ENCODE peak calls at places on chromosome 15, in four cellular contexts. Z, G, J and F are unnamed samples.

GRCh38 chr15:49187537-49188245 is 17.6 kb downstream of the GALK2 start:
- DNase-seq in G (peak; percentile 13), J (no peak), Z (no peak), F (no peak)

GRCh38 chr15:41423979-41424659 is 7.2 kb downstream of the RTF1 start:
- DNase-seq in Z (no peak), J (no peak), G (no peak), F (no peak)

GRCh38 chr15:35690698-35691116 is 144.7 kb upstream of the DPH6 start:
- DNase-seq in J (no peak), G (peak; percentile 97), Z (no peak), F (peak; percentile 61)

GRCh38 chr15:23532019-23532418 is 33.5 kb upstream of the MKRN3 start:
- DNase-seq in J (no peak), G (no peak), Z (no peak), F (no peak)

GRCh38 chr15:52200831-52201365 is 9.7 kb upstream of the GNB5 start:
- DNase-seq in G (no peak), J (no peak), Z (no peak), F (no peak)

GRCh38 chr15:68909601-68910000 is 20.7 kb upstream of the SPESP1 start:
- DNase-seq in J (no peak), G (no peak), Z (no peak), F (no peak)

GRCh38 chr15:101437209-101437608 is 52.3 kb downstream of the PCSK6 start:
- DNase-seq in J (no peak), Z (no peak), G (no peak), F (no peak)

GRCh38 chr15:99707481-99708270 is 25.6 kb downstream of the LYSMD4 start:
- DNase-seq in Z (no peak), J (no peak), G (no peak), F (no peak)

GRCh38 chr15:41828747-41829270 is 917 bp downstream of the JMJD7 start:
- DNase-seq in G (no peak), J (no peak), Z (no peak), F (no peak)

GRCh38 chr15:77656294-77656693 is 23.6 kb upstream of the LINGO1 start:
- DNase-seq in G (no peak), J (no peak), Z (no peak), F (no peak)

GRCh38 chr15:68389936-68390790 is 41.8 kb downstream of the ITGA11 start:
- DNase-seq in G (peak; percentile 89), Z (no peak), J (no peak), F (no peak)

GRCh38 chr15:50773389-50773788 is 7.9 kb upstream of the SPPL2A start:
- DNase-seq in G (no peak), Z (no peak), J (no peak), F (no peak)

GRCh38 chr15:49876401-49877038 is 242.5 kb downstream of the ATP8B4 start:
- DNase-seq in J (no peak), Z (no peak), G (no peak), F (no peak)

GRCh38 chr15:47184003-47184404 is 533.3 kb upstream of the SEMA6D start:
- DNase-seq in G (peak; percentile 12), J (no peak), Z (peak; percentile 53), F (no peak)

GRCh38 chr15:65368300-65368617 is 9.5 kb downstream of the IGDCC3 start:
- DNase-seq in Z (peak; percentile 45), J (no peak), G (no peak), F (no peak)

GRCh38 chr15:52252781-52253180 is 42.8 kb downstream of the MYO5C start:
- DNase-seq in Z (no peak), J (no peak), G (peak; percentile 65), F (no peak)

GRCh38 chr15:45794768-45795486 is 160.1 kb downstream of the SQOR start:
- DNase-seq in Z (no peak), G (no peak), J (no peak), F (no peak)

GRCh38 chr15:85597155-85597815 is 197.4 kb downstream of the KLHL25 start:
- DNase-seq in J (no peak), Z (no peak), G (no peak), F (no peak)

GRCh38 chr15:46676233-46677206 is 1040.8 kb upstream of the SEMA6D start:
- DNase-seq in Z (no peak), G (no peak), J (no peak), F (no peak)

GRCh38 chr15:74793135-74794028 is 11.5 kb downstream of the CSK start:
- DNase-seq in J (peak; percentile 67), Z (no peak), G (peak; percentile 56), F (no peak)

GRCh38 chr15:77836901-77837648 is 204.4 kb upstream of the LINGO1 start:
- DNase-seq in G (no peak), J (no peak), Z (no peak), F (no peak)

GRCh38 chr15:39499701-39500100 is 81.2 kb upstream of the THBS1 start:
- DNase-seq in Z (no peak), J (no peak), G (no peak), F (no peak)